ENCODE peak calls at places on chromosome 20, in ten cellular contexts. M, X, L, B, A, O, I, E, S and P are unnamed samples.

GRCh38 chr20:47578543-47578942 is 76.9 kb downstream of the NCOA3 start:
- DNase-seq in M (no peak), X (no peak), L (no peak), B (no peak), A (no peak), O (no peak), I (peak), E (no peak), S (no peak), P (peak)

GRCh38 chr20:64138276-64138815 is 25.9 kb upstream of the MYT1 start:
- DNase-seq in M (no peak), X (no peak), L (no peak), B (no peak), A (no peak), O (no peak), I (no peak), E (peak), S (no peak), P (no peak)

GRCh38 chr20:61445741-61446140 is 193.7 kb downstream of the CDH4 start:
- DNase-seq in M (no peak), X (no peak), L (no peak), B (no peak), A (no peak), O (no peak), I (no peak), E (peak), S (no peak), P (no peak)

GRCh38 chr20:16621435-16622141 is 48.3 kb upstream of the KIF16B start:
- DNase-seq in M (no peak), X (no peak), L (no peak), B (no peak), A (no peak), O (no peak), I (no peak), E (no peak), S (no peak), P (no peak)

GRCh38 chr20:19967441-19967840 is 49.7 kb upstream of the NAA20 start:
- DNase-seq in M (no peak), X (no peak), L (no peak), B (no peak), A (no peak), O (no peak), I (no peak), E (no peak), S (no peak), P (no peak)

GRCh38 chr20:19909696-19910095 is 107.5 kb upstream of the NAA20 start:
- DNase-seq in M (no peak), X (no peak), L (no peak), B (no peak), A (peak), O (no peak), I (peak), E (peak), S (no peak), P (peak)

GRCh38 chr20:3432844-3433243 is 25.4 kb upstream of the DNAAF9 start:
- DNase-seq in M (no peak), X (no peak), L (no peak), B (no peak), A (no peak), O (no peak), I (no peak), E (no peak), S (no peak), P (no peak)

GRCh38 chr20:2108987-2109386 is 7.4 kb downstream of the STK35 start:
- DNase-seq in M (no peak), X (peak), L (peak), B (peak), A (peak), O (peak), I (peak), E (no peak), S (no peak), P (peak)

GRCh38 chr20:33076662-33077398 is 2.6 kb upstream of the BPIFB4 start:
- DNase-seq in M (no peak), X (no peak), L (no peak), B (peak), A (no peak), O (no peak), I (peak), E (no peak), S (no peak), P (no peak)

GRCh38 chr20:22374678-22375590 is 209.4 kb downstream of the FOXA2 start:
- DNase-seq in M (no peak), X (no peak), L (peak), B (peak), A (peak), O (no peak), I (peak), E (no peak), S (no peak), P (peak)

GRCh38 chr20:63124092-63124781 is 91.7 kb downstream of the YTHDF1 start:
- DNase-seq in M (peak), X (peak), L (no peak), B (no peak), A (no peak), O (no peak), I (peak), E (peak), S (no peak), P (peak)

GRCh38 chr20:59680148-59680650 is 75.9 kb downstream of the PHACTR3 start:
- DNase-seq in M (no peak), X (no peak), L (no peak), B (no peak), A (no peak), O (no peak), I (no peak), E (peak), S (no peak), P (no peak)

GRCh38 chr20:41174373-41174772 is 37.0 kb downstream of the PLCG1 start:
- DNase-seq in M (peak), X (no peak), L (no peak), B (no peak), A (no peak), O (no peak), I (no peak), E (peak), S (no peak), P (no peak)

GRCh38 chr20:361562-361961 is 14.7 kb downstream of the NRSN2 start:
- DNase-seq in M (no peak), X (no peak), L (no peak), B (no peak), A (no peak), O (no peak), I (no peak), E (no peak), S (no peak), P (no peak)

GRCh38 chr20:50804453-50805348 is 9.8 kb downstream of the BCAS4 start:
- DNase-seq in M (no peak), X (no peak), L (no peak), B (no peak), A (no peak), O (no peak), I (no peak), E (no peak), S (no peak), P (no peak)

GRCh38 chr20:25282034-25282781 is 34.3 kb downstream of the PYGB start:
- DNase-seq in M (peak), X (no peak), L (no peak), B (no peak), A (no peak), O (no peak), I (no peak), E (peak), S (no peak), P (no peak)

DNA sequence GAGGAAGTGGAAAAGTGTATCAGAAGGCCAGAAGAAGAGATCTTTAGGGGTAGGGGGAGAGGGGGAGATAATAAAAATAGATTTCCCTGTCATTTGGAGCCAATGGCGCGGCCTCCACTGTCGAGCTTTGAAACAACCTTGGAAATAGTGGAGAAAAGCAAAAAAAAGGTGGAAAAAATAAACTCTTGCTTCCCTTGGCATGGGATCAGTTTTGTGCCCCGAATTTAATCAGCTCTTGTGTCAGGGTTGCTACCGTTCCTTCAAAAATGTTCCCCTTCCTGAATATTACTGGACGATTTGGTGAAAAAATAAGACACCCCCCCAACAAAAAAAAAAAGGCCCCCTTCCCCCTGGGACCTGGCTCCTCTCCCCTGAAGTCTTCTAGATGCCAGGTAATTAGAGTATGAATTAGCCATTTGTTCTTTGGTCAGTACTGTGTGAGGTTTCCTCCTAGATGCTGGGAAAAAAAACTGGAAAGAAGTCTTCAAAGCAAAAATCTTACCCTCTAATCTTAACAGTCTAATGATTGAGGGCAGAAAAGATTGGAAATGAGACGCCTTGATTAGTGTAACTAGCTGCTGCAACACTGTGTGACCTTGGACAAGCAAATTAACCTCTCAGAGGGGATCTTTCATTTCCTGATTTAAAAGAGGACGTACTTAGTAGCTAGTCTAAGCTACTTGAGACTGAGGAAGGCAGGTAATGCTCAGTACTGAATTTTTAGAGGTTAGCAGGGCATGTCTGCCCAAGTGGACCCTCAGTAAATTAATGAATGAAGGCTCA is 872 bp upstream of the RBM39 start:
- DNase-seq in M (no peak), X (no peak), L (no peak), B (no peak), A (peak), O (no peak), I (peak), E (no peak), S (no peak), P (no peak)
- TF ChIP-seq CTCF in M (no peak), X (no peak), L (no peak), B (no peak), A (no peak), O (no peak), I (no peak), E (no peak), S (no peak), P (no peak)

GRCh38 chr20:15245896-15246295 is 908.5 kb upstream of the FLRT3 start:
- DNase-seq in M (no peak), X (no peak), L (no peak), B (no peak), A (no peak), O (no peak), I (no peak), E (no peak), S (no peak), P (no peak)

GRCh38 chr20:15239542-15240206 is 902.3 kb upstream of the FLRT3 start:
- DNase-seq in M (no peak), X (no peak), L (no peak), B (no peak), A (no peak), O (no peak), I (no peak), E (no peak), S (no peak), P (no peak)

GRCh38 chr20:15240801-15241200 is 903.4 kb upstream of the FLRT3 start:
- DNase-seq in M (no peak), X (no peak), L (no peak), B (no peak), A (peak), O (no peak), I (no peak), E (no peak), S (no peak), P (peak)

GRCh38 chr20:15242773-15243172 is 905.4 kb upstream of the FLRT3 start:
- DNase-seq in M (no peak), X (no peak), L (no peak), B (no peak), A (no peak), O (no peak), I (no peak), E (no peak), S (no peak), P (no peak)

DNA sequence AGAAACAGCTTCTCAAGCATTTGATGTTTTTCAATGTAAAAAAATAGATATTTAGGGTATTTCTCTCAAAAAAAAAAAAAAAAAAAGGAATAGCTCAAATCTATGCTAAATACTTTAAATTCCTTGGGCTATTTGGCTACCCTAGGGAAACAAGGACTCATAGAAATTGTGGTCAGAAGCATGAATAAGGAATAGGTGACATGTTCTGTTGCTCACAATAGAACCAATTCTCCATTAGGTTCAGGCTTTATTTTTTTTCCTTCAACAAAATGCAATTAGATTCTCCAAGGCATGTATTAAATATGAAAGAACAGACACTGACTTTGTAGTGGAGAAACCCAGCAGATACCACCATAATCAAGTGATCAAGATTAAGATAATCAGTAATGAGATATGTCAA is 904.3 kb upstream of the FLRT3 start:
- DNase-seq in M (no peak), X (no peak), L (no peak), B (no peak), A (peak), O (no peak), I (no peak), E (no peak), S (no peak), P (peak)
- TF ChIP-seq CTCF in M (no peak), X (no peak), L (no peak), B (no peak), A (no peak), O (no peak), I (no peak), E (no peak), S (no peak), P (no peak)

GRCh38 chr20:56358600-56359211 is at the start of gene FAM210B:
- DNase-seq in M (peak), X (peak), L (peak), B (peak), A (peak), O (peak), I (peak), E (peak), S (peak), P (peak)

GRCh38 chr20:56359212-56360132 is 698 bp downstream of the FAM210B start:
- DNase-seq in M (peak), X (peak), L (peak), B (peak), A (peak), O (peak), I (peak), E (peak), S (peak), P (peak)

GRCh38 chr20:56360899-56361199 is 2.1 kb downstream of the FAM210B start:
- DNase-seq in M (no peak), X (no peak), L (no peak), B (no peak), A (no peak), O (no peak), I (no peak), E (no peak), S (no peak), P (no peak)

GRCh38 chr20:56361888-56362287 is 3.1 kb downstream of the FAM210B start:
- DNase-seq in M (no peak), X (no peak), L (no peak), B (no peak), A (no peak), O (no peak), I (no peak), E (no peak), S (no peak), P (no peak)

DNA sequence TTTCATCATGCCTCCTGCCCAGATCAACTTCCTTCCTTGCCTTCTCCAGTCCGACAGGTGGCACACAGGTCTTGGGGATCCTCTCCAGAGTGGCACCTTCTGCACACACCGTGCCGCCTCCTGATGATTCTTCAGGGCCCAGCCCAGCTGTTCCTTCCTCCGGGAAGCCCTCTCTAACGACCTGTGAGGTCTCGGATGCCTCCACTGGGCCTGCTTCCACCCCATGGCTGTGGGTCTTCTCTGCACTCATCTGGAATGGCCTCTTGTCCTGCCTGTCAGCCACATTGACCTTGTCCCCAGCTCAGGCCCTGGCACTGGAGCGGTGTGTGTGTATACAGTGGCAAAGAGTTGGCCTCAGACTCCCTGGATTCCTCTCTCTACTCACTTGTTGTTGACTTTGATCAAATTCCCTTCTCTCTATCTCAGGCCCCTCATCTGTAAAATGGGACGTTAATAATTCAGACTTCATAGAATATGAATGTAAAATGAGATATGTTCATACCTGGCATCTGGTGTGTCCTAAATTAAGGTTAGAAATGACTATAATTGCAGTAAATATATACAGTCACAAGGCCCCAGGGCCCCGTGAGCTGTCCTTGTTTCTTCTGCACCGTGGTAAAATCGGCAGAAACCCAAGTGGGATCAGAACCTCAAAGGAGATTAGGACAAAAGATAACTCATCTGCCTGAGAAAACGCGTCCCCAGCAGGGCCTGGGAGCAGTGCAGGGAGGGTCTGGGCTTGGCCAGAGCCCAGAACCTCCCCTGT is 1.5 kb downstream of the FAM210B start:
- DNase-seq in M (no peak), X (no peak), L (no peak), B (no peak), A (no peak), O (no peak), I (no peak), E (no peak), S (no peak), P (no peak)
- TF ChIP-seq CTCF in M (no peak), X (no peak), L (no peak), B (no peak), A (no peak), O (no peak), I (no peak), E (no peak), S (no peak), P (no peak)

GRCh38 chr20:53849471-53850059 is 220.8 kb downstream of the BCAS1 start:
- DNase-seq in M (no peak), X (no peak), L (no peak), B (no peak), A (no peak), O (no peak), I (no peak), E (no peak), S (no peak), P (no peak)
- TF ChIP-seq CTCF in M (no peak), X (no peak), L (no peak), B (no peak), A (no peak), O (no peak), I (no peak), E (no peak), S (no peak), P (no peak)